ENCODE peak calls at places on chromosomes 3 and 15, in eight cellular contexts. O is COR-L47; N is HT-29; C is stimulated activated CD4-positive, alpha-beta T cell treated with anti-CD3 and anti-CD28 coated beads, Interleukin-12 subunit alpha, Interleukin-12 subunit beta, amount 100 ng/mL, for 4 hours; E is sciatic nerve; D is mesothelial cell of epicardium; I is CD4-positive, alpha-beta memory T cell; X is fibroblast of lung. J is an unnamed sample.

GRCh38 chr3:11596387-11596786 is 47.3 kb downstream of the VGLL4 start:
- DNase-seq in I (no peak), C (no peak), E (no peak), N (no peak), O (peak), X (no peak), D (no peak), J (no peak)

GRCh38 chr3:171614318-171614967 is 154.2 kb upstream of the TNIK start:
- DNase-seq in N (no peak), O (no peak), E (no peak), X (peak), I (no peak), C (no peak), D (peak), J (no peak)

GRCh38 chr3:100261481-100261903 is 700 bp downstream of the TBC1D23 start:
- DNase-seq in C (no peak), O (no peak), E (no peak), I (no peak), N (no peak), D (no peak), X (no peak), J (no peak)

GRCh38 chr15:92631721-92632120 is 23.9 kb downstream of the FAM174B start:
- DNase-seq in C (no peak), E (no peak), D (no peak), N (no peak), I (no peak), X (no peak), O (no peak), J (no peak)

GRCh38 chr3:158057666-158058065 is 48.6 kb downstream of the SHOX2 start:
- DNase-seq in I (no peak), D (no peak), E (no peak), N (no peak), C (no peak), O (no peak), X (peak), J (no peak)

GRCh38 chr3:101996832-101997231 is 147.5 kb downstream of the NFKBIZ start:
- DNase-seq in D (no peak), E (no peak), O (no peak), N (no peak), C (no peak), X (no peak), I (no peak), J (no peak)

GRCh38 chr3:183502782-183503181 is 52.7 kb downstream of the KLHL6 start:
- DNase-seq in I (no peak), N (no peak), E (peak), D (no peak), X (peak), C (no peak), O (peak), J (no peak)

GRCh38 chr3:46660543-46661523 is 32.6 kb downstream of the ALS2CL start:
- DNase-seq in X (no peak), E (peak), O (no peak), C (no peak), N (no peak), D (peak), I (no peak), J (no peak)

GRCh38 chr3:11832964-11833621 is 13.6 kb downstream of the TAMM41 start:
- DNase-seq in C (no peak), N (no peak), X (peak), D (no peak), O (no peak), E (no peak), I (no peak), J (no peak)

GRCh38 chr3:184229424-184230080 is at the start of gene VWA5B2:
- DNase-seq in D (peak), I (peak), N (peak), O (peak), E (peak), X (peak), C (peak), J (peak)

GRCh38 chr15:100193277-100193860 is 148.4 kb downstream of the ADAMTS17 start:
- DNase-seq in C (no peak), I (no peak), O (no peak), E (no peak), X (no peak), D (no peak), N (no peak), J (no peak)

GRCh38 chr3:171797873-171798272 is 12.4 kb downstream of the PLD1 start:
- DNase-seq in C (no peak), D (no peak), E (no peak), O (no peak), I (no peak), N (no peak), X (no peak), J (no peak)

GRCh38 chr3:93904568-93904967 is 69.1 kb downstream of the PROS1 start:
- DNase-seq in D (no peak), N (no peak), I (no peak), X (no peak), O (no peak), E (no peak), C (no peak), J (no peak)

GRCh38 chr3:175941352-175941751 is 1082.2 kb downstream of the NAALADL2 start:
- DNase-seq in X (no peak), D (no peak), I (no peak), E (no peak), N (peak), O (no peak), C (no peak), J (peak)

GRCh38 chr15:81281925-81282895 is 41.7 kb downstream of the STARD5 start:
- DNase-seq in I (no peak), O (no peak), E (peak), N (no peak), D (no peak), X (no peak), C (no peak), J (no peak)

GRCh38 chr3:97928986-97929385 is 43.2 kb downstream of the RIOX2 start:
- DNase-seq in C (no peak), O (no peak), I (no peak), N (no peak), D (no peak), X (no peak), E (no peak), J (no peak)

GRCh38 chr3:50372349-50372748 is 13.0 kb upstream of the TMEM115 start:
- DNase-seq in N (no peak), E (no peak), I (no peak), C (no peak), O (no peak), D (peak), X (no peak), J (no peak)

GRCh38 chr15:59685737-59686297 is 3.3 kb downstream of the BNIP2 start:
- DNase-seq in O (no peak), I (no peak), C (no peak), D (no peak), E (no peak), X (peak), N (no peak), J (peak)

GRCh38 chr15:58114812-58115211 is 23.4 kb upstream of the AQP9 start:
- DNase-seq in I (no peak), E (no peak), O (no peak), C (no peak), X (no peak), D (no peak), N (no peak), J (no peak)

GRCh38 chr15:77784361-77785292 is 151.9 kb upstream of the LINGO1 start:
- DNase-seq in E (no peak), C (no peak), O (peak), N (peak), D (no peak), I (no peak), X (no peak), J (no peak)

GRCh38 chr3:19065027-19065426 is 83.3 kb upstream of the KCNH8 start:
- DNase-seq in I (peak), X (no peak), D (no peak), C (no peak), O (no peak), E (no peak), N (peak), J (peak)

GRCh38 chr3:78430741-78431140 is 1337.1 kb downstream of the ROBO1 start:
- DNase-seq in E (no peak), O (no peak), X (peak), I (no peak), D (no peak), C (no peak), N (no peak), J (no peak)

J was measured in CD4-positive, CD25-positive, alpha-beta regulatory T cell.